ENCODE peak calls at places on chromosomes 2 and 18, in seven cellular contexts. Y, Q, P, J, L, G and K are unnamed samples.

GRCh38 chr2:64858541-64859031 is 130.6 kb upstream of the SLC1A4 start:
- DNase-seq in Y (peak), Q (peak), P (no peak), J (no peak), L (no peak), G (no peak), K (no peak)

GRCh38 chr2:72457801-72458516 is 310.3 kb upstream of the CYP26B1 start:
- DNase-seq in Y (no peak), Q (peak), P (no peak), J (no peak), L (peak), G (no peak), K (peak)

GRCh38 chr2:10297950-10298349 is 4.8 kb upstream of the HPCAL1 start:
- DNase-seq in Y (no peak), Q (peak), P (no peak), J (no peak), L (peak), G (no peak), K (peak)

GRCh38 chr2:214379227-214379626 is 31.6 kb upstream of the VWC2L start:
- DNase-seq in Y (no peak), Q (no peak), P (no peak), J (no peak), L (no peak), G (no peak), K (peak)

GRCh38 chr2:149744845-149745244 is 157.3 kb upstream of the MMADHC start:
- DNase-seq in Y (no peak), Q (peak), P (no peak), J (no peak), L (no peak), G (no peak), K (no peak)

GRCh38 chr2:241226723-241227634 is 38.5 kb downstream of the ANO7 start:
- DNase-seq in Y (no peak), Q (no peak), P (no peak), J (no peak), L (no peak), G (no peak), K (no peak)

GRCh38 chr2:224796695-224797305 is 80.6 kb upstream of the CCDC195 start:
- DNase-seq in Y (no peak), Q (no peak), P (no peak), J (no peak), L (no peak), G (no peak), K (no peak)

GRCh38 chr2:223010641-223011040 is 41.3 kb upstream of the KCNE4 start:
- DNase-seq in Y (no peak), Q (peak), P (no peak), J (no peak), L (peak), G (no peak), K (no peak)

GRCh38 chr2:201972621-201973255 is 60.9 kb upstream of the FZD7 start:
- DNase-seq in Y (no peak), Q (no peak), P (no peak), J (no peak), L (no peak), G (no peak), K (no peak)

GRCh38 chr2:51165534-51166260 is 133.8 kb upstream of the NRXN1 start:
- DNase-seq in Y (no peak), Q (peak), P (no peak), J (peak), L (no peak), G (no peak), K (no peak)

GRCh38 chr2:120155308-120155707 is 67.9 kb downstream of the TMEM185B start:
- DNase-seq in Y (no peak), Q (no peak), P (no peak), J (no peak), L (no peak), G (no peak), K (no peak)

GRCh38 chr2:156430978-156431358 is 5.2 kb upstream of the GPD2 start:
- DNase-seq in Y (no peak), Q (peak), P (no peak), J (no peak), L (peak), G (no peak), K (peak)

GRCh38 chr18:7914834-7915670 is 347.9 kb downstream of the PTPRM start:
- DNase-seq in Y (no peak), Q (no peak), P (no peak), J (no peak), L (no peak), G (no peak), K (no peak)

GRCh38 chr2:96771792-96772618 is 11.3 kb downstream of the CNNM4 start:
- DNase-seq in Y (no peak), Q (no peak), P (no peak), J (no peak), L (no peak), G (no peak), K (no peak)

GRCh38 chr18:13216092-13216582 is 2.4 kb upstream of the LDLRAD4 start:
- DNase-seq in Y (peak), Q (peak), P (no peak), J (no peak), L (peak), G (peak), K (peak)

GRCh38 chr2:165390875-165391274 is 78.6 kb upstream of the CSRNP3 start:
- DNase-seq in Y (no peak), Q (no peak), P (no peak), J (peak), L (no peak), G (no peak), K (no peak)

GRCh38 chr2:195280024-195280423 is 377.0 kb upstream of the SLC39A10 start:
- DNase-seq in Y (no peak), Q (no peak), P (no peak), J (peak), L (no peak), G (no peak), K (peak)

GRCh38 chr2:29114841-29115609 is at the start of gene CLIP4:
- DNase-seq in Y (peak), Q (peak), P (peak), J (no peak), L (peak), G (peak), K (peak)